ENCODE peak calls at places on chromosomes 7 and 10, in ten cellular contexts. One of them, this sample, is unnamed.
A peak's percentile ranks its signal among the peaks of the same experiment; 100 is the strongest.

GRCh38 chr10:42519079-42519478 is 119.3 kb downstream of the ZNF33B start:
- DNase-seq in DMS153: no peak
- DNase-seq in fibroblast of the conjunctiva: no peak
- DNase-seq in nephron progenitor cell: no peak
- DNase-seq in HTR-8/SVneo: no peak
- DNase-seq in AG04450: no peak
- DNase-seq in AG09319: no peak
- DNase-seq in activated CD4-positive, alpha-beta T cell treated with anti-CD3 and anti-CD28 coated beads for 48 hours: no peak
- DNase-seq in globus pallidus: no peak
- DNase-seq in OCI-M1: no peak
- DNase-seq in this sample: no peak

GRCh38 chr10:17474595-17474994 is 20.2 kb upstream of the ST8SIA6 start:
- DNase-seq in AG04450: no peak
- DNase-seq in HTR-8/SVneo: peak; percentile 17
- DNase-seq in DMS153: no peak
- DNase-seq in AG09319: no peak
- DNase-seq in activated CD4-positive, alpha-beta T cell treated with anti-CD3 and anti-CD28 coated beads for 48 hours: no peak
- DNase-seq in nephron progenitor cell: no peak
- DNase-seq in OCI-M1: peak; percentile 77
- DNase-seq in fibroblast of the conjunctiva: no peak
- DNase-seq in globus pallidus: no peak
- DNase-seq in this sample: no peak

GRCh38 chr7:70707823-70708243 is 424.1 kb upstream of the GALNT17 start:
- DNase-seq in AG09319: no peak
- DNase-seq in AG04450: no peak
- DNase-seq in OCI-M1: no peak
- DNase-seq in nephron progenitor cell: no peak
- DNase-seq in globus pallidus: no peak
- DNase-seq in DMS153: no peak
- DNase-seq in fibroblast of the conjunctiva: no peak
- DNase-seq in activated CD4-positive, alpha-beta T cell treated with anti-CD3 and anti-CD28 coated beads for 48 hours: no peak
- DNase-seq in HTR-8/SVneo: no peak
- DNase-seq in this sample: no peak

GRCh38 chr7:23662124-23662982 is 17.6 kb upstream of the FAM221A start:
- DNase-seq in globus pallidus: no peak
- DNase-seq in activated CD4-positive, alpha-beta T cell treated with anti-CD3 and anti-CD28 coated beads for 48 hours: no peak
- DNase-seq in DMS153: no peak
- DNase-seq in AG04450: no peak
- DNase-seq in fibroblast of the conjunctiva: no peak
- DNase-seq in OCI-M1: no peak
- DNase-seq in HTR-8/SVneo: no peak
- DNase-seq in nephron progenitor cell: no peak
- DNase-seq in AG09319: no peak
- DNase-seq in this sample: no peak

GRCh38 chr7:159211540-159212182 is 67.0 kb upstream of the VIPR2 start:
- DNase-seq in globus pallidus: peak; percentile 32
- DNase-seq in AG04450: no peak
- DNase-seq in activated CD4-positive, alpha-beta T cell treated with anti-CD3 and anti-CD28 coated beads for 48 hours: no peak
- DNase-seq in OCI-M1: no peak
- DNase-seq in nephron progenitor cell: no peak
- DNase-seq in AG09319: no peak
- DNase-seq in HTR-8/SVneo: no peak
- DNase-seq in DMS153: no peak
- DNase-seq in fibroblast of the conjunctiva: no peak
- DNase-seq in this sample: no peak

GRCh38 chr10:131930586-131931330 is 29.9 kb downstream of the PPP2R2D start:
- DNase-seq in HTR-8/SVneo: no peak
- DNase-seq in fibroblast of the conjunctiva: no peak
- DNase-seq in DMS153: no peak
- DNase-seq in activated CD4-positive, alpha-beta T cell treated with anti-CD3 and anti-CD28 coated beads for 48 hours: no peak
- DNase-seq in OCI-M1: no peak
- DNase-seq in nephron progenitor cell: no peak
- DNase-seq in AG09319: no peak
- DNase-seq in globus pallidus: no peak
- DNase-seq in AG04450: no peak
- DNase-seq in this sample: no peak

GRCh38 chr7:136064098-136064497 is 86.9 kb upstream of the MTPN start:
- DNase-seq in DMS153: no peak
- DNase-seq in fibroblast of the conjunctiva: no peak
- DNase-seq in nephron progenitor cell: no peak
- DNase-seq in AG09319: no peak
- DNase-seq in OCI-M1: no peak
- DNase-seq in activated CD4-positive, alpha-beta T cell treated with anti-CD3 and anti-CD28 coated beads for 48 hours: peak; percentile 4
- DNase-seq in HTR-8/SVneo: no peak
- DNase-seq in AG04450: no peak
- DNase-seq in globus pallidus: no peak
- DNase-seq in this sample: no peak

GRCh38 chr7:129115676-129116075 is 28.8 kb upstream of the TSPAN33 start:
- DNase-seq in globus pallidus: no peak
- DNase-seq in nephron progenitor cell: no peak
- DNase-seq in HTR-8/SVneo: no peak
- DNase-seq in DMS153: no peak
- DNase-seq in activated CD4-positive, alpha-beta T cell treated with anti-CD3 and anti-CD28 coated beads for 48 hours: no peak
- DNase-seq in AG04450: no peak
- DNase-seq in AG09319: no peak
- DNase-seq in fibroblast of the conjunctiva: no peak
- DNase-seq in OCI-M1: no peak
- DNase-seq in this sample: no peak